ENCODE peak calls at places on chromosomes 2 and 18, in nine cellular contexts. L is AG10803; U is body of pancreas; N is tibial artery; O is foreskin fibroblast; A is kidney; Q is CD8-positive, alpha-beta T cell; F is mesothelial cell of epicardium; C is fibroblast of the aortic adventitia. K is an unnamed sample.

GRCh38 chr2:231118122-231118942 is 6.5 kb downstream of the HTR2B start:
- DNase-seq in L (no peak), U (no peak), N (no peak), O (no peak), A (no peak), Q (no peak), F (no peak), C (no peak), K (no peak)

GRCh38 chr2:7725132-7725849 is 808.1 kb downstream of the RNF144A start:
- DNase-seq in L (peak; percentile 39), U (no peak), N (no peak), O (no peak), A (no peak), Q (peak; percentile 18), F (no peak), C (peak; percentile 48), K (peak; percentile 22)

GRCh38 chr2:170393861-170394498 is 216.0 kb downstream of the MYO3B start:
- DNase-seq in L (no peak), U (no peak), N (no peak), O (no peak), A (no peak), Q (no peak), F (no peak), C (no peak), K (no peak)

GRCh38 chr2:6824962-6825361 is 40.7 kb downstream of the CMPK2 start:
- DNase-seq in L (peak; percentile 80), U (no peak), N (no peak), O (peak; percentile 36), A (no peak), Q (no peak), F (no peak), C (peak; percentile 61), K (no peak)

GRCh38 chr2:28976584-28976983 is 4.5 kb upstream of the TOGARAM2 start:
- DNase-seq in L (peak; percentile 18), U (peak; percentile 59), N (no peak), O (no peak), A (peak; percentile 76), Q (no peak), F (no peak), C (peak; percentile 40), K (peak; percentile 23)

GRCh38 chr2:38722271-38723115 is 28.7 kb downstream of the SRSF7 start:
- DNase-seq in L (no peak), U (no peak), N (peak; percentile 14), O (no peak), A (no peak), Q (no peak), F (no peak), C (no peak), K (no peak)

GRCh38 chr2:148658807-148659722 is 14.5 kb downstream of the EPC2 start:
- DNase-seq in L (peak; percentile 56), U (no peak), N (no peak), O (no peak), A (no peak), Q (no peak), F (no peak), C (no peak), K (no peak)

GRCh38 chr2:190119257-190119656 is 56.7 kb upstream of the MSTN start:
- DNase-seq in L (no peak), U (peak; percentile 59), N (peak; percentile 30), O (no peak), A (no peak), Q (peak; percentile 46), F (no peak), C (peak; percentile 22), K (peak; percentile 34)

GRCh38 chr2:189260361-189260761 is 80.8 kb upstream of the COL5A2 start:
- DNase-seq in L (peak; percentile 52), U (no peak), N (no peak), O (peak; percentile 80), A (no peak), Q (no peak), F (no peak), C (no peak), K (no peak)

GRCh38 chr2:26456701-26457224 is 21.2 kb downstream of the OTOF start:
- DNase-seq in L (no peak), U (no peak), N (no peak), O (no peak), A (no peak), Q (no peak), F (no peak), C (no peak), K (no peak)

GRCh38 chr2:134212726-134213125 is 41.1 kb upstream of the MGAT5 start:
- DNase-seq in L (no peak), U (no peak), N (no peak), O (no peak), A (no peak), Q (no peak), F (no peak), C (no peak), K (no peak)

DNA sequence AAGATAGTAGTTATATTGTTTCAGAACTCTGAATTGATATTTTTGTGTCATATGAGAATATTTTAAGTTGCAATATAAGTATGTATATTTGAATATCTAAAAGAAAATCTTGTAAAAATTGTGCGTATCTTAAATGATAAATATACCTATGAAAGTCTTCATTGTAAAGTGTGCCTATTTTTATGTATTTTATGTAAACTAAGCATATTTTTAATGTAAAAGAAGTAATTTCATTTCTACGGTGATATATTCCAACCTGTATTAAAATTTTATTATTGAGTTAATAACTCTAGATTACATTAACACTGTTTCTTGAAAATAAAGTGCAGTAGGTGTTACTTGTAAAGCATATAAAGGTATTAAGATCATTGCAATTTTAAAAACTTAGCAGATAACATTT is 233.4 kb downstream of the PHLPP1 start:
- DNase-seq in L (no peak), U (no peak), N (no peak), O (no peak), A (no peak), Q (no peak), F (no peak), C (no peak), K (no peak)
- TF ChIP-seq CTCF in L (no peak), U (no peak), N (no peak), O (no peak), A (no peak), Q (no peak), F (no peak), C (no peak), K (no peak)

DNA sequence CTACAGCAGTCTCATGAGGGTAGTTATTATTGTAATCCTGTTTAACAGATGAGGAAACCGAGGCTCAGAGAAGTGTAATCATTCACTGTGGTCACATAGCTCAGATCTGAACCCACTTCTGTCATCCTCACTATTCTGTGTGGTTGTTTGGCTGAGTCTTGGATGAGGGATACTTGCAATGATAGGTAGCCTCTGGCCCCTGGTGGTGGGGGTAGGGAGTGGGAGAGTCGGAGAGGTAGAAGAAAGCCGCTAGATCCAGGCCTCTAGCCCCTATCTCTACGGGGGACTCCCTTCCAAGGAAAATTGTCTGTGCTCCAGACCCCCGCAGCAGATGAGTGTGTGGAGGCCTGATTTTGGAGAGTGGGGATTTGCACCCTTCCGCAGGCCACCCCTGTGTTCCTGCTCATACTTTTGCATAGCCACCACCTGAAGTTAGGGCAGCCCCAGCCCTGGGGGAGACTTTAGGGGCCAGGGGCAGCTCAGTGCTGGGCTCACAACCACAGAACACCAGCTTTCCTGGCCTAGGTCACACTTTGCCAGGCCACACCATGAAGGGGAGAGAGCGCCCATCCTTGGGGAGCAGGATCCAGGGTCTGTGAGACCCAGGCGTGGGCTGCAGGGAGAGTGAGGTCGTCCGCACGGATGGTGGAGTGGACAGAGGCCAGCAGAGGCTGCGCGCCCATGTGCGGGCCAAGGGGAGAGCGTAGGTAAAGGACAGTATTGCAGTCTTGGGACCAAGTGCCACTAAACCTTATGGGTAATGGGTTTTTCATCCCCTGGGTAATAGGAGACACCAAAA is 148.1 kb downstream of the GLI2 start:
- DNase-seq in L (no peak), U (no peak), N (no peak), O (no peak), A (no peak), Q (no peak), F (no peak), C (no peak), K (no peak)
- TF ChIP-seq CTCF in L (no peak), U (no peak), N (no peak), O (no peak), A (no peak), Q (no peak), F (no peak), C (no peak), K (no peak)

DNA sequence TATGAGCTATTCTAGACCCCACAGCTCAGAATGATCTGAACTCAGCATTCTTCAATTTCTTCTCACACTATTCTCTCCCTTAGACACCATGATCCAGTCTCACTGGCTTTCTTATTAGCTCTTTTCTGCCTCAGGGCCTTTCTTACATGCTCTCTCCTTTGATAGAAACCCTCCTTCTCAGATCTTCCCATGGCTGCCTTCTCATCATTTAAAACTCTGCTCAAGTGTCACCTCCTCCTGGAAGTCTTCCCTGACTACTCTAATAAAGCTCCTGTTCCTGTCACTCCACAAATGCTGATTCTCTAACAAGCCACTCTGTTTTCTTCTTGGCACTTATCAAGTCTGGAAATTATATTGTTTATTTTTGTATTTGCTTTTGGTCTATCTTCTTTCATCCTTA is 131.1 kb downstream of the HNMT start:
- DNase-seq in L (no peak), U (no peak), N (no peak), O (no peak), A (no peak), Q (no peak), F (no peak), C (no peak), K (no peak)
- TF ChIP-seq CTCF in L (no peak), U (no peak), N (no peak), O (no peak), A (no peak), Q (no peak), F (no peak), C (no peak), K (no peak)

GRCh38 chr2:102844911-102845310 is 83.1 kb downstream of the TMEM182 start:
- DNase-seq in L (no peak), U (no peak), N (no peak), O (no peak), A (no peak), Q (no peak), F (no peak), C (no peak), K (no peak)

GRCh38 chr2:102843759-102844443 is 82.1 kb downstream of the TMEM182 start:
- DNase-seq in L (no peak), U (no peak), N (no peak), O (no peak), A (no peak), Q (no peak), F (no peak), C (no peak), K (no peak)

GRCh38 chr2:102850888-102851287 is 89.1 kb downstream of the TMEM182 start:
- DNase-seq in L (no peak), U (no peak), N (no peak), O (no peak), A (no peak), Q (no peak), F (no peak), C (no peak), K (no peak)

GRCh38 chr2:102848366-102848839 is 86.6 kb downstream of the TMEM182 start:
- DNase-seq in L (no peak), U (peak; percentile 87), N (peak; percentile 65), O (no peak), A (peak; percentile 92), Q (no peak), F (peak; percentile 60), C (peak; percentile 23), K (peak; percentile 75)
- TF ChIP-seq CTCF in L (no peak), U (no peak), N (no peak), O (no peak), A (peak; percentile 12), Q (no peak), F (no peak), C (no peak), K (no peak)